ENCODE peak calls at places on chromosomes 2 and 18, in five cellular contexts. G is H9, Y is thyroid gland, T is Peyer's patch, H is SK-N-SH. C is an unnamed sample.

GRCh38 chr2:43944915-43945314 is 50.9 kb downstream of the LRPPRC start:
- DNase-seq in G (no peak), Y (no peak), T (no peak), H (no peak), C (no peak)

GRCh38 chr2:183465048-183465447 is 340.8 kb downstream of the NUP35 start:
- DNase-seq in G (no peak), Y (no peak), T (no peak), H (no peak), C (no peak)

GRCh38 chr2:182301093-182301492 is 125.7 kb downstream of the PDE1A start:
- DNase-seq in G (no peak), Y (no peak), T (no peak), H (no peak), C (no peak)

GRCh38 chr2:95031076-95031725 is 5.7 kb downstream of the MAL start:
- DNase-seq in G (no peak), Y (peak; percentile 36), T (no peak), H (no peak), C (no peak)

GRCh38 chr2:97774425-97774824 is 61.0 kb downstream of the ZAP70 start:
- DNase-seq in G (peak; percentile 48), Y (no peak), T (no peak), H (no peak), C (no peak)

GRCh38 chr18:64245461-64245860 is 96.6 kb upstream of the LINC00305 start:
- DNase-seq in G (no peak), Y (no peak), T (no peak), H (no peak), C (no peak)

GRCh38 chr18:74316257-74317180 is 880 bp downstream of the C18orf63 start:
- DNase-seq in G (no peak), Y (no peak), T (no peak), H (no peak), C (no peak)

GRCh38 chr2:30862054-30862651 is 54.9 kb upstream of the CAPN13 start:
- DNase-seq in G (peak; percentile 58), Y (peak; percentile 69), T (no peak), H (peak; percentile 83), C (peak; percentile 32)

GRCh38 chr2:165067958-165068612 is 112.8 kb upstream of the SLC38A11 start:
- DNase-seq in G (peak; percentile 93), Y (peak; percentile 9), T (no peak), H (peak; percentile 79), C (no peak)

GRCh38 chr18:7567487-7568425 is 640 bp downstream of the PTPRM start:
- DNase-seq in G (peak; percentile 51), Y (peak; percentile 70), T (peak; percentile 62), H (peak; percentile 81), C (no peak)

GRCh38 chr2:18046558-18046957 is 168.1 kb downstream of the KCNS3 start:
- DNase-seq in G (no peak), Y (no peak), T (no peak), H (no peak), C (no peak)

GRCh38 chr18:76431437-76432273 is 63.4 kb downstream of the ZNF516 start:
- DNase-seq in G (no peak), Y (no peak), T (no peak), H (no peak), C (no peak)

GRCh38 chr2:159573846-159574245 is 42.5 kb downstream of the BAZ2B start:
- DNase-seq in G (no peak), Y (no peak), T (no peak), H (no peak), C (no peak)
- H3K27me3 ChIP-seq in G (no peaks in the 10 kb centered on the region), Y (no peaks in the 10 kb centered on the region), T (no peaks in the 10 kb centered on the region), H (no peaks in the 10 kb centered on the region), C (no peaks in the 10 kb centered on the region)

GRCh38 chr2:168849610-168850009 is 40.6 kb downstream of the SPC25 start:
- DNase-seq in G (peak; percentile 41), Y (peak; percentile 79), T (peak; percentile 61), H (peak; percentile 32), C (no peak)

GRCh38 chr2:168851674-168852320 is 38.4 kb downstream of the SPC25 start:
- DNase-seq in G (no peak), Y (peak; percentile 42), T (peak; percentile 59), H (no peak), C (no peak)

GRCh38 chr2:168853471-168853870 is 36.8 kb downstream of the SPC25 start:
- DNase-seq in G (no peak), Y (no peak), T (no peak), H (no peak), C (no peak)

GRCh38 chr2:168852487-168852886 is 37.7 kb downstream of the SPC25 start:
- DNase-seq in G (no peak), Y (no peak), T (no peak), H (no peak), C (no peak)

GRCh38 chr2:168850846-168851245 is 39.4 kb downstream of the SPC25 start:
- DNase-seq in G (no peak), Y (no peak), T (no peak), H (no peak), C (no peak)
- H3K9me3 ChIP-seq in G (no peaks in the 10 kb centered on the region), Y (no peaks in the 10 kb centered on the region), T (no peaks in the 10 kb centered on the region), H (no peaks in the 10 kb centered on the region), C (no peaks in the 10 kb centered on the region)

GRCh38 chr18:24558403-24558802 is 98.0 kb downstream of the HRH4 start:
- DNase-seq in G (no peak), Y (no peak), T (no peak), H (no peak), C (no peak)

GRCh38 chr18:24559474-24560018 is 99.1 kb downstream of the HRH4 start:
- DNase-seq in G (no peak), Y (no peak), T (no peak), H (no peak), C (no peak)

GRCh38 chr18:24561369-24561768 is 100.9 kb downstream of the HRH4 start:
- DNase-seq in G (no peak), Y (no peak), T (no peak), H (no peak), C (no peak)

DNA sequence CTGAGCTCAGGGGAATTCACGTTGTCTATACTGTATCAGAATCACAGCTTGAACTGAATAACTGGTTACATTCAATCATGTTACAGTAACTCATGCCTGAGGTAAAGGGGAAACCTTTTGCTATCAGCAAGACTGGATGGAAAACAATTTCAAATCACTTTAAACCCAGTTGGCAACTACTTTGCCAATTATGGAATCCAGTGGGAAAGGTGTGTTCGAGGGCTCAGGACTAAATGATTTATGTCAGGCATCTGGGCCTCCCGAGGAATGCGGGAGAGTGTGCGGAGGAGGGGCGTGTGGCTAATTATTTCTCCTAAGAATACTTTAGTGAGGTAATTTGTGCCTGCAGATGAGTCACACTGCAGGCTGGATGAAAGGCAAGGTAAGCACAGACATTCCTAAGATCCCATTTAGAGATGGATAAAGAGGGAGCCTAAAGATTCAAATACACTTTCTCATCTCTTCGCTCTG is 100.1 kb downstream of the HRH4 start:
- DNase-seq in G (peak; percentile 56), Y (no peak), T (no peak), H (no peak), C (no peak)
- H3K27me3 ChIP-seq in G (no peaks in the 10 kb centered on the region), Y (no peaks in the 10 kb centered on the region), T (no peaks in the 10 kb centered on the region), H (no peaks in the 10 kb centered on the region), C (no peaks in the 10 kb centered on the region)

DNA sequence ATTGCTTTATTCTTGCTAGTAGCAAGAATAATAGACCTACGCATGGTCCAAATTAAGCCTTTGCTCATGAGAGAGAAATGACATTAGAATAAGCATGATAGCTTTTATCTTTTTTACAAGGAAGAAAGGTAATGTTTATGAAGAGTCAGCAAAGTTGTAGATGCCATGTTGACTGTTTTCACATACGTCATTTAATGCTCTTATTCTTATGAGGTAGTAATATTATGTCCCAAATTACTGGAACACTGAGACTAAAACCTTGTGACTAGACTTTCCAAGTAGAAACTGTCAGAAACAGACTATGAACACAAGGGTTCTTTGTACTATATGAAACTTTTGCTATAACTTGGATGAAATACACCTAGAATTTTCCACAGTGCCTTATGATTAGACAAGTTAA is 552.8 kb upstream of the SLC8A1 start:
- DNase-seq in G (no peak), Y (no peak), T (no peak), H (no peak), C (no peak)
- H3K9me3 ChIP-seq in G (no peaks in the 10 kb centered on the region), Y (no peaks in the 10 kb centered on the region), T (no peaks in the 10 kb centered on the region), H (no peaks in the 10 kb centered on the region), C (no peaks in the 10 kb centered on the region)

GRCh38 chr2:8472545-8473361 is 209.1 kb upstream of the ID2 start:
- DNase-seq in G (no peak), Y (no peak), T (no peak), H (no peak), C (no peak)
- H3K27me3 ChIP-seq in G (no peaks in the 10 kb centered on the region), Y (no peaks in the 10 kb centered on the region), T (no peaks in the 10 kb centered on the region), H (no peaks in the 10 kb centered on the region), C (no peaks in the 10 kb centered on the region)

DNA sequence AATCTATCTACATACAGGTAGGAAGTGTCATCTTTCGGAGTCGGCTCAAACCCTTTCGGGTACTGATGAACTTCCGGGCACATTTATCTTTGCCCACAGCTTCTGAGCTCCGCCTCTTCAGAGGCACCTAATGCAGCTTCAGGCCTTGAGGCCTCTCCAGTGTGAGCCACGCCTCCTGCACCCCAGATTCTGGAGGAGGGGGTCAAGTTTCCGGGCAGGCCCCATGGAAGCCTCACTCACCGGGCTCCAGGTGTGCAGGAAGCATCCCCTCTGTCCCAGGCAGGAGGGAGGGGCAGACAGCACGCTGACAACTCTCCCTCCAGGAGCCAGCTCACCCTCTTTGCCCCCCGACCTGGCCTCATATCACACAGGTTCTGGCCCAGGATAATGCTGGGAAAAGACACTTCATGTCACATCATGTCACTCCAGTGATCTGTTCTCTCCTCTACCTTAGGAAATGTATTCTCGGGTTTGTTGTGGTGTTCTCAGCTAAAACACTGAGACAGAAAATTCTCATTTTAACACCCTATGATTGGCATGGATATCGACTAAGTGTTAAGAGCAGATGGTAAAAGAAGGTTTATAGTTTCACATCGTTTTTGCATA is 46.3 kb upstream of the COPS8 start:
- DNase-seq in G (peak; percentile 43), Y (no peak), T (no peak), H (no peak), C (no peak)
- H3K9me3 ChIP-seq in G (no peaks in the 10 kb centered on the region), Y (no peaks in the 10 kb centered on the region), T (no peaks in the 10 kb centered on the region), H (no peaks in the 10 kb centered on the region), C (no peaks in the 10 kb centered on the region)

C was measured in effector memory CD4-positive, alpha-beta T cell.